ENCODE peak calls at places on chromosomes 1 and 21, in four cellular contexts. Z is coronary artery, K is caudate nucleus, S is fibroblast of pulmonary artery. E is an unnamed sample.

GRCh38 chr1:11526071-11526895 is 47.3 kb downstream of the DISP3 start:
- DNase-seq in S (no peak), K (no peak), Z (no peak), E (no peak)

GRCh38 chr1:240274569-240274968 is 182.9 kb downstream of the FMN2 start:
- DNase-seq in S (no peak), K (no peak), Z (no peak), E (no peak)

GRCh38 chr1:10631811-10632481 is 157.2 kb downstream of the PEX14 start:
- DNase-seq in S (no peak), Z (no peak), K (no peak), E (no peak)

GRCh38 chr1:8584316-8584715 is 233.1 kb downstream of the RERE start:
- DNase-seq in S (no peak), Z (no peak), K (no peak), E (no peak)

GRCh38 chr1:93587354-93587753 is 94.3 kb downstream of the BCAR3 start:
- DNase-seq in S (no peak), Z (no peak), K (no peak), E (no peak)

GRCh38 chr21:21210552-21210951 is 212.3 kb downstream of the NCAM2 start:
- DNase-seq in Z (no peak), K (no peak), S (no peak), E (no peak)

GRCh38 chr1:18539171-18539570 is 58.4 kb downstream of the KLHDC7A start:
- DNase-seq in Z (peak), K (no peak), S (no peak), E (peak)

GRCh38 chr21:43726686-43727570 is 8.0 kb downstream of the PDXK start:
- DNase-seq in Z (no peak), S (no peak), K (no peak), E (no peak)

GRCh38 chr1:200740291-200741212 is 1.9 kb downstream of the CAMSAP2 start:
- DNase-seq in K (no peak), Z (no peak), S (peak), E (no peak)

GRCh38 chr1:184438363-184438762 is 51.5 kb downstream of the C1orf21 start:
- DNase-seq in K (no peak), S (no peak), Z (no peak), E (no peak)

GRCh38 chr1:112395261-112395831 is 668 bp upstream of the CTTNBP2NL start:
- DNase-seq in Z (no peak), K (no peak), S (peak), E (no peak)

GRCh38 chr1:161427733-161428516 is 60.2 kb upstream of the CFAP126 start:
- DNase-seq in K (no peak), S (peak), Z (no peak), E (peak)

GRCh38 chr1:18339161-18339560 is 141.6 kb upstream of the KLHDC7A start:
- DNase-seq in Z (no peak), K (no peak), S (no peak), E (no peak)

GRCh38 chr21:44723177-44724131 is 12.1 kb upstream of the TSPEAR start:
- DNase-seq in S (no peak), Z (no peak), K (peak), E (peak)

GRCh38 chr1:200374569-200375312 is 35.1 kb downstream of the ZNF281 start:
- DNase-seq in K (no peak), Z (no peak), S (no peak), E (no peak)

GRCh38 chr1:225425211-225425786 is 2.5 kb downstream of the LBR start:
- DNase-seq in K (no peak), S (peak), Z (no peak), E (no peak)

GRCh38 chr1:118589486-118589885 is 398.7 kb downstream of the TBX15 start:
- DNase-seq in Z (no peak), K (no peak), S (no peak), E (no peak)

GRCh38 chr1:83994111-83994510 is 4.8 kb downstream of the TTLL7 start:
- DNase-seq in Z (no peak), S (no peak), K (no peak), E (no peak)

GRCh38 chr1:23198373-23198772 is 18.9 kb downstream of the HTR1D start:
- DNase-seq in S (peak), Z (no peak), K (no peak), E (no peak)

GRCh38 chr1:46530791-46531409 is 20.5 kb downstream of the KNCN start:
- DNase-seq in Z (no peak), S (no peak), K (no peak), E (no peak)

GRCh38 chr1:101330427-101331130 is 93.8 kb downstream of the S1PR1 start:
- DNase-seq in Z (no peak), K (no peak), S (no peak), E (no peak)

GRCh38 chr21:35217504-35218060 is 168.5 kb upstream of the RUNX1 start:
- DNase-seq in K (no peak), S (peak), Z (no peak), E (no peak)